ENCODE peak calls at places on chromosomes 3 and 15, in six cellular contexts. A is hepatocyte, T is fibroblast of the aortic adventitia, G is kidney, N is cardiac fibroblast, H is colonic mucosa. B is an unnamed sample.

GRCh38 chr15:93495799-93496637 is 407.0 kb upstream of the RGMA start:
- DNase-seq in G (no peak), T (no peak), N (no peak), A (no peak), H (no peak), B (no peak)

GRCh38 chr3:174846055-174846454 is 13.1 kb upstream of the NAALADL2 start:
- DNase-seq in A (no peak), N (no peak), G (no peak), H (no peak), T (no peak), B (no peak)

GRCh38 chr3:13526626-13526949 is 22.3 kb upstream of the FBLN2 start:
- DNase-seq in G (no peak), H (no peak), T (no peak), A (no peak), N (no peak), B (no peak)

GRCh38 chr3:129577925-129578742 is 28.3 kb downstream of the PLXND1 start:
- DNase-seq in G (no peak), A (no peak), N (no peak), H (no peak), T (no peak), B (no peak)

GRCh38 chr15:99211926-99212325 is 37.5 kb downstream of the TTC23 start:
- DNase-seq in A (peak), T (no peak), N (peak), H (no peak), G (no peak), B (no peak)

GRCh38 chr3:182139627-182140357 is 428.1 kb downstream of the SOX2 start:
- DNase-seq in T (no peak), N (no peak), G (no peak), A (peak), H (no peak), B (peak)

GRCh38 chr15:87365221-87365620 is 891.3 kb downstream of the NTRK3 start:
- DNase-seq in T (peak), A (no peak), H (no peak), G (no peak), N (peak), B (no peak)

GRCh38 chr3:188153949-188154757 is at the start of gene LPP:
- DNase-seq in G (peak), A (peak), H (peak), N (peak), T (peak), B (peak)

GRCh38 chr15:65836665-65837064 is 32.6 kb upstream of the RAB11A start:
- DNase-seq in G (no peak), H (no peak), T (no peak), N (no peak), A (no peak), B (no peak)

GRCh38 chr15:38042707-38043445 is 108.4 kb downstream of the TMCO5A start:
- DNase-seq in N (no peak), H (peak), T (no peak), A (no peak), G (no peak), B (no peak)

GRCh38 chr3:179716226-179716625 is 63.4 kb downstream of the USP13 start:
- DNase-seq in G (no peak), T (no peak), N (no peak), A (no peak), H (no peak), B (no peak)

GRCh38 chr15:93913871-93914270 is 317.5 kb upstream of the MCTP2 start:
- DNase-seq in N (no peak), T (no peak), G (no peak), H (no peak), A (no peak), B (no peak)

GRCh38 chr3:38250198-38250597 is 15.4 kb upstream of the SLC22A13 start:
- DNase-seq in A (no peak), H (no peak), N (no peak), G (no peak), T (no peak), B (no peak)

GRCh38 chr3:38251197-38251596 is 14.4 kb upstream of the SLC22A13 start:
- DNase-seq in T (no peak), N (no peak), G (no peak), H (no peak), A (no peak), B (no peak)

GRCh38 chr3:38245930-38246329 is 19.7 kb upstream of the SLC22A13 start:
- DNase-seq in H (no peak), G (no peak), A (no peak), N (no peak), T (no peak), B (no peak)

GRCh38 chr3:38247366-38248035 is 18.1 kb upstream of the SLC22A13 start:
- DNase-seq in A (peak), T (peak), N (peak), H (no peak), G (no peak), B (no peak)
- TF ChIP-seq CTCF in A (peak), T (peak), N (peak), H (no peak), G (peak), B (no peak)

GRCh38 chr15:37038036-37038715 is 62.2 kb downstream of the MEIS2 start:
- DNase-seq in G (no peak), H (no peak), A (no peak), T (no peak), N (no peak), B (no peak)

GRCh38 chr15:37041042-37041441 is 59.3 kb downstream of the MEIS2 start:
- DNase-seq in G (no peak), N (no peak), A (no peak), T (no peak), H (no peak), B (no peak)

GRCh38 chr15:37038716-37039106 is 61.6 kb downstream of the MEIS2 start:
- DNase-seq in H (no peak), T (no peak), N (no peak), A (no peak), G (no peak), B (no peak)

GRCh38 chr15:37041836-37042235 is 58.5 kb downstream of the MEIS2 start:
- DNase-seq in N (no peak), T (no peak), A (no peak), G (no peak), H (no peak), B (no peak)

DNA sequence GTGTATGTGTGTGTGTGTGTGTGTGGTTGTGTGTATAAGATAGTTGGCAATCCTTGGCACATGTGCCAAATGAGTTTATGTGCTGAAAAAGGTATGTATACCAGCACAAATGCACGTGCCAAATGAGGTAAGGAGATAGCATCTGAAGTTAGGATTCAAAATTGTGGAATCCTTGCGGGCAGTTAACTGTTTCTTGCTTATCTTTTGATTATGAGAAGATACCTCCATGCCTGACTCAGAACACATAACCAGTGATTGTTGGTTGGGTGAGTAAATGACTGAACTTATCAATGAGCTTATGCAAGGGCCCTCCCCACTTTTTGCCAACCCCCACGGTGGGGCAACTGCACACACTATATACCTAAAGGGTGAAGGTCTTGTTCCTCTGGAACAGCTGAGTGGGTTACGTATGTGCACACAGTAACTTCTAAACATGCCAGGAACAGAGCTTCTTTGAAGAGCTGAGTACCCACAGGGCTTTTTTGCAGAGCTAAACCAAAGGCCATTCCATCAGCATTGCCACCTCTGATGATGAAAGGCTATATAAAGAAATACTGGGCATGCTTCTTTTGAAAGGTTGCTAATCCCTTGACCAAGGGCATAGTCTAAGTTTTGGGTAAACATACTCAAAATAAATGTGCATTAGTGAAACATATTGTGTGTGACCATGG is 60.1 kb downstream of the MEIS2 start:
- DNase-seq in A (no peak), H (no peak), T (no peak), N (no peak), G (no peak), B (no peak)
- TF ChIP-seq CTCF in A (no peak), H (no peak), T (no peak), N (no peak), G (no peak), B (no peak)

GRCh38 chr3:138803006-138803653 is 31.6 kb downstream of the PIK3CB start:
- DNase-seq in G (no peak), T (no peak), H (no peak), N (no peak), A (no peak), B (no peak)
- TF ChIP-seq CTCF in G (no peak), T (no peak), H (no peak), N (no peak), A (no peak), B (no peak)

DNA sequence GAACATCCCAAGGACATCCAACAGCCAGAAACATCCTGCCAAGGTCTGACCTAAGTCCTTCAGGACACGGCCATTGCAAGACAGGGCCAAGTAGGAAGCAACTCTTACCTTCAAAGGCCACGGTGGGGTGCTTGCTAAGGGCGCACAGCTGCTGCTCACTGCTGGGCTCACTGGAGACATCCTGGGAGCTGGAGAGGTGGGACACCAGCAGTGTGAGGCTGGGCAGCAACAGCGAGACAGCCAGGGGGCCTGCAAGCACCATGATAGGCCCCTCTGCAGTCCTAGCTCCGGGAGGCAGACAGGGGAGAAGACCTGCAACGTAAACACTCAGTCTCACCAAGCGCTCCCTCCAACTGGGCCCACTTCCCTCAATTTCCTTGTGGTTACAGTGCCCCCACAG is 79.2 kb downstream of the SEMA5B start:
- DNase-seq in G (no peak), N (no peak), A (no peak), H (no peak), T (no peak), B (no peak)
- TF ChIP-seq CTCF in G (no peak), N (peak), A (peak), H (no peak), T (no peak), B (no peak)

GRCh38 chr3:98991393-98991792 is 89.9 kb upstream of the DCBLD2 start:
- DNase-seq in T (no peak), H (no peak), A (no peak), G (no peak), N (no peak), B (no peak)
- TF ChIP-seq CTCF in T (no peak), H (no peak), A (no peak), G (no peak), N (peak), B (no peak)

GRCh38 chr3:127374626-127375010 is 86.8 kb upstream of the PRR20G start:
- DNase-seq in N (no peak), H (no peak), T (no peak), A (no peak), G (peak), B (no peak)

GRCh38 chr3:127371338-127371737 is 83.5 kb upstream of the PRR20G start:
- DNase-seq in N (no peak), G (peak), A (no peak), H (no peak), T (no peak), B (no peak)

GRCh38 chr3:127375151-127375937 is 87.5 kb upstream of the PRR20G start:
- DNase-seq in N (no peak), H (no peak), G (peak), T (no peak), A (no peak), B (no peak)

GRCh38 chr3:127371846-127372245 is 84.0 kb upstream of the PRR20G start:
- DNase-seq in H (no peak), N (no peak), A (no peak), T (no peak), G (peak), B (no peak)

GRCh38 chr3:127373701-127374625 is 86.1 kb upstream of the PRR20G start:
- DNase-seq in G (peak), N (no peak), A (no peak), T (peak), H (peak), B (peak)
- TF ChIP-seq CTCF in G (no peak), N (peak), A (no peak), T (peak), H (no peak), B (no peak)

GRCh38 chr3:40951636-40952035 is 247.7 kb upstream of the CTNNB1 start:
- DNase-seq in A (no peak), H (no peak), G (no peak), N (peak), T (no peak), B (no peak)
- TF ChIP-seq CTCF in A (no peak), H (no peak), G (no peak), N (no peak), T (no peak), B (no peak)

GRCh38 chr15:60275624-60276023 is 122.2 kb downstream of the ANXA2 start:
- DNase-seq in H (no peak), A (no peak), N (no peak), G (no peak), T (no peak), B (no peak)

DNA sequence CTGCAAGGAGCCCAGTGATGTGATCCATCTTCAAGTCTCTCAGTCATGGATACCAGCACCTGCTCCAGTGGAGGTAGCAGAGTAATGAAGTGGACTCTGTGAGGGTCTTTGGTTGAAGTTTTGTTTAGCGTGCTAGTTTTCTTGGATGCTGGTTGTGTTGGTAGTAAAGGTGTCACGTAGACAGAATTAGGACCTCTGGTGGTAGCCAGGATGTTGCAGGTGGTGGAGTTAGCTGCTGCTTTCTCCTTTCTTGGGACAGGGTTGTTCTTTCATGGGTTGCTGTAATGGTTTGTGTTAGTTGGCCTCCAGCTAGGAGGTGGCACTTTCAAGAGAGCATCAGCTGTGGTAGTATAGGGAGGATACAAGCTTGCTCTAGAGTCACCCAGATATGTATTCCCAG is 125.2 kb downstream of the ANXA2 start:
- DNase-seq in N (no peak), T (no peak), A (no peak), G (no peak), H (no peak), B (no peak)
- TF ChIP-seq CTCF in N (no peak), T (no peak), A (no peak), G (no peak), H (no peak), B (no peak)

DNA sequence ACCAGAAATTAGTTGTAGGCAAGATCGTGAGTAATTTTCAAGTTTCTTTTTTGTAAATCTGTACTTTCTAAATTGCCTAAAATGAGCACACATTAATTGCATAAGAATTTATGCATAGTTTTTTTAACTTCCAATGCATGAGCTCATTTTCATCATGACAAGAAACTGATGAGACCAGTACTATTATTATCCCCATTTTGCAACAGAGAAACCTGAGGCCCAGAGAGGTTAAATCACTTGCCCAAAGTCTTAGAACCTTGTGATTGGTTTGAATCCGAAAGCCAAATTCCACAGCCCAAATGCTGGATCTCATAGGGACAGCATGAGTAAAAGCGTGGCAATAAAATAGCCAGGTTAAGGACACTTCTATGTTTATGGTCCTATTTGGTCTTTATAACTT is 274.7 kb downstream of the ERC2 start:
- DNase-seq in T (no peak), N (no peak), A (no peak), G (no peak), H (no peak), B (no peak)
- TF ChIP-seq CTCF in T (no peak), N (no peak), A (no peak), G (no peak), H (no peak), B (no peak)